ENCODE peak calls at places on chromosomes 12 and 14, in eight cellular contexts. C is CD4-positive, alpha-beta T cell; Y is BJ; G is C1 segment of cervical spinal cord; P is MCF 10A; B is fibroblast of pulmonary artery; K is neural progenitor cell; D is GM03348. L is an unnamed sample.

GRCh38 chr12:81078469-81079196 is 754 bp downstream of the ACSS3 start:
- DNase-seq in D (peak; percentile 22), G (no peak), B (peak; percentile 64), C (no peak), Y (no peak), P (peak; percentile 38), K (peak; percentile 31), L (no peak)

GRCh38 chr14:34330846-34331245 is 131.2 kb downstream of the SPTSSA start:
- DNase-seq in P (no peak), D (no peak), B (no peak), G (no peak), C (no peak), K (no peak), Y (no peak), L (no peak)

GRCh38 chr12:16119618-16120017 is 157.9 kb downstream of the SLC15A5 start:
- DNase-seq in G (no peak), B (no peak), C (no peak), K (no peak), D (no peak), Y (no peak), P (no peak), L (no peak)

GRCh38 chr12:122067966-122068365 is 10.6 kb upstream of the MLXIP start:
- DNase-seq in P (no peak), G (no peak), C (no peak), D (no peak), K (no peak), Y (no peak), B (no peak), L (peak; percentile 17)

GRCh38 chr12:94174576-94174975 is 26.2 kb downstream of the PLXNC1 start:
- DNase-seq in B (no peak), D (no peak), G (no peak), Y (no peak), K (no peak), P (no peak), C (no peak), L (no peak)

GRCh38 chr12:133225527-133225926 is 10.2 kb downstream of the ANHX start:
- DNase-seq in P (no peak), C (no peak), K (no peak), D (no peak), B (no peak), Y (no peak), G (no peak), L (no peak)

GRCh38 chr12:29149691-29150382 is 759 bp downstream of the FAR2 start:
- DNase-seq in P (no peak), G (no peak), C (no peak), Y (no peak), K (peak; percentile 14), D (no peak), B (no peak), L (no peak)

GRCh38 chr14:21933681-21934080 is 260.1 kb upstream of the OR4E1 start:
- DNase-seq in Y (no peak), B (no peak), P (peak; percentile 5), G (no peak), K (no peak), D (no peak), C (no peak), L (no peak)

GRCh38 chr12:50720085-50720484 is 43.8 kb upstream of the ATF1 start:
- DNase-seq in D (no peak), B (no peak), C (no peak), Y (no peak), G (no peak), K (no peak), P (no peak), L (no peak)

GRCh38 chr14:57352771-57353170 is 37.6 kb upstream of the NAA30 start:
- DNase-seq in C (no peak), B (no peak), G (no peak), Y (no peak), P (peak; percentile 11), K (no peak), D (no peak), L (no peak)

GRCh38 chr14:100537701-100538565 is 49.3 kb downstream of the BEGAIN start:
- DNase-seq in D (no peak), G (peak; percentile 25), B (no peak), Y (no peak), P (no peak), K (no peak), C (no peak), L (no peak)

GRCh38 chr12:12230275-12230674 is 36.6 kb downstream of the LRP6 start:
- DNase-seq in D (no peak), Y (no peak), G (no peak), B (no peak), K (no peak), C (no peak), P (no peak), L (no peak)

GRCh38 chr14:54803396-54803795 is 99.2 kb downstream of the GCH1 start:
- DNase-seq in B (no peak), K (no peak), Y (no peak), D (no peak), P (no peak), C (no peak), G (no peak), L (no peak)

GRCh38 chr12:95687937-95688336 is 102.6 kb downstream of the NTN4 start:
- DNase-seq in P (no peak), D (no peak), Y (no peak), C (no peak), G (no peak), B (no peak), K (no peak), L (no peak)

GRCh38 chr14:105491366-105492006 is 440 bp downstream of the TEDC1 start:
- DNase-seq in B (peak; percentile 45), C (peak; percentile 67), K (peak; percentile 78), Y (no peak), D (peak; percentile 86), P (peak; percentile 74), G (no peak), L (peak; percentile 84)

GRCh38 chr14:24250354-24250753 is 7.9 kb upstream of the TINF2 start:
- DNase-seq in B (no peak), K (no peak), G (no peak), P (no peak), C (no peak), D (no peak), Y (no peak), L (no peak)

GRCh38 chr14:52395728-52396127 is 81.6 kb downstream of the PTGER2 start:
- DNase-seq in P (no peak), K (no peak), G (no peak), Y (no peak), D (no peak), C (no peak), B (no peak), L (no peak)

GRCh38 chr14:22650960-22651521 is 6.9 kb upstream of the OR6J1 start:
- DNase-seq in Y (no peak), D (no peak), K (no peak), P (peak; percentile 40), C (no peak), G (no peak), B (no peak), L (no peak)

GRCh38 chr12:132496270-132496669 is 6.3 kb downstream of the FBRSL1 start:
- DNase-seq in P (no peak), G (no peak), K (no peak), Y (no peak), D (no peak), B (no peak), C (no peak), L (no peak)

GRCh38 chr14:51335521-51335920 is 95.5 kb downstream of the TMX1 start:
- DNase-seq in K (no peak), D (peak; percentile 76), C (no peak), B (peak; percentile 34), P (no peak), G (no peak), Y (no peak), L (no peak)

L was measured in effector memory CD8-positive, alpha-beta T cell.